ENCODE peak calls at places on chromosomes 12 and 14, in four cellular contexts. X is fibroblast of lung, B is lung, F is left lung. Q is an unnamed sample.

GRCh38 chr14:31070431-31070830 is 44.3 kb upstream of the STRN3 start:
- DNase-seq in X (peak; percentile 99), F (no peak), B (no peak), Q (no peak)

GRCh38 chr14:79325071-79325470 is 886.2 kb downstream of the DIO2 start:
- DNase-seq in F (no peak), X (peak; percentile 3), B (peak; percentile 29), Q (no peak)

GRCh38 chr12:108856428-108857157 is 790 bp downstream of the SSH1 start:
- DNase-seq in X (peak; percentile 89), F (peak; percentile 86), B (peak; percentile 66), Q (peak; percentile 90)

GRCh38 chr12:110661337-110661972 is 27.5 kb downstream of the HVCN1 start:
- DNase-seq in B (peak; percentile 33), F (no peak), X (no peak), Q (peak; percentile 21)

GRCh38 chr12:117513353-117513752 is 151.9 kb upstream of the NOS1 start:
- DNase-seq in F (no peak), X (no peak), B (no peak), Q (peak; percentile 47)

GRCh38 chr12:45674583-45674982 is 54.9 kb upstream of the ARID2 start:
- DNase-seq in F (no peak), X (peak; percentile 92), B (peak; percentile 87), Q (peak; percentile 25)

GRCh38 chr14:35355981-35356839 is 48.3 kb downstream of the NFKBIA start:
- DNase-seq in B (peak; percentile 62), X (peak; percentile 81), F (no peak), Q (peak; percentile 83)

GRCh38 chr12:70920251-70920851 is at the start of gene PTPRR:
- DNase-seq in B (no peak), X (no peak), F (peak; percentile 55), Q (peak; percentile 4)

GRCh38 chr12:91562476-91562875 is 379.9 kb upstream of the DCN start:
- DNase-seq in X (no peak), F (no peak), B (no peak), Q (no peak)

DNA sequence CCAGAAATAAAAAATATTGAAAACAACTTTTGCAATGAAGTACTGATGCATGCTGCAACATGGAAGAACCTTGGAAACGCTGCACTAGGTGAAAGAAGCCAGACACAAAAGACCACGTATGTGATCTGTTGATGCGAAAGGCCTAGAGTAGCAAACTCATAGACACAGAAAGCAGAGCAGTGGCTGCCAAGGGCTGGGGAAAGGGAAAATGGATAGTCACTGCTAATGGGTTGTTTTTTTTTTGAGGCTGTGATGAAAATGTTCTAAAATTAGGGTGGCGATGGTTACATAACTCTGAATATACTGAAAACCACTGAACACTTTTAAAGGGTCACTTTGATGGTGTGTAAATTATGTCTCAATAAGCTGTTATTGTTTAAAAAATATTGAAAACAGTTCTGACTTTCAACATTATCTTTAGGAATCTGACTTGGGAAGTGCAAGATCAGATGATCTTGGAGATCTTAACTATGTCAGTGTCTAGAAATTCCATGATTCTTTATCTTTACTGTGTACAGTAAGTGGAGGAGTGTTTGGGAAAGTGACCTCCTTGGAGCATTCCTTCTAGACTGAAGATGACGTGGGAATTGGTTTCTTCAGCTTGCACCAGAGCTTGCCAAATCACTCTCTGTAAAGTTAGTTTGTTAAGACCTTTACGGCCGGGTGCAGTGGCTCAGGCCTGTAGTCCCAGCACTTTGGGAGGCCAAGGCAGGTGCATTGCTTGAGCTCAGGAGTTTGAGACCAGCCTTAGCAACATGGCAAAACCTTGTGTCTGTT is 12.4 kb downstream of the MLXIP start:
- DNase-seq in F (no peak), B (no peak), X (peak; percentile 98), Q (peak; percentile 65)
- H3K27ac ChIP-seq in F (peak overlapping the region; percentile 24), B (peak overlapping the region; percentile 73), X (peak overlapping the region; percentile 78), Q (peak overlapping the region; percentile 77)

GRCh38 chr14:77812028-77812427 is 12.1 kb downstream of the ADCK1 start:
- DNase-seq in B (no peak), F (no peak), X (no peak), Q (no peak)
- H3K27ac ChIP-seq in B (no peak overlapping the region), F (no peak overlapping the region), X (no peak overlapping the region), Q (no peak overlapping the region)

DNA sequence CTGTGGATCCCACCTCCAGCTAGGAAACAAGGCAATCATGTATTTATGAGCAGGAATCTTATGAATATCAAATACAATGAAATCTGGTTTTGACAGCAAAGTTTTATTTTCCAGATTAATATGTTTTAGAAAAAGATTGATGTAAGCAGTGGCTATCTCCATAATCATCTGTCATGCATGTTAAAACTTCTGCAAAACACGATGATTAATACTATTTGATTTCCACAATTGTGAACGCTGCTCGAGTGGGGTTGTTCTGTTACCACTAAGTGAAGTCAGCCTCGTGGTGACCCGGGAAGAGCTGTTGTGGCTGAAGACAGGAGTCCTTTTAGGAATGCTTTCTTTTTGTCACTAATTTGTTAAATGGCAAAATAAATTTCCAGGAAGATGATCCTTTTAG is 9.4 kb downstream of the CFAP251 start:
- DNase-seq in F (no peak), X (no peak), B (no peak), Q (no peak)
- H3K27ac ChIP-seq in F (no peak overlapping the region), X (no peak overlapping the region), B (no peak overlapping the region), Q (no peak overlapping the region)

GRCh38 chr12:1716911-1717310 is 26.0 kb downstream of the ADIPOR2 start:
- DNase-seq in X (peak; percentile 69), F (no peak), B (no peak), Q (no peak)
- H3K27ac ChIP-seq in X (no peak overlapping the region), F (peak overlapping the region; percentile 36), B (no peak overlapping the region), Q (no peak overlapping the region)

GRCh38 chr12:131058700-131059099 is 105.0 kb downstream of the ADGRD1 start:
- DNase-seq in B (no peak), F (no peak), X (no peak), Q (no peak)

GRCh38 chr12:131057211-131057721 is 103.6 kb downstream of the ADGRD1 start:
- DNase-seq in F (peak; percentile 58), B (no peak), X (no peak), Q (no peak)

GRCh38 chr12:131056626-131057025 is 102.9 kb downstream of the ADGRD1 start:
- DNase-seq in X (no peak), B (no peak), F (no peak), Q (no peak)

GRCh38 chr12:131055596-131056233 is 102.0 kb downstream of the ADGRD1 start:
- DNase-seq in X (no peak), B (no peak), F (no peak), Q (no peak)

GRCh38 chr12:131057722-131058515 is 104.2 kb downstream of the ADGRD1 start:
- DNase-seq in X (no peak), F (no peak), B (no peak), Q (no peak)
- H3K27ac ChIP-seq in X (no peak overlapping the region), F (no peak overlapping the region), B (no peak overlapping the region), Q (no peak overlapping the region)

DNA sequence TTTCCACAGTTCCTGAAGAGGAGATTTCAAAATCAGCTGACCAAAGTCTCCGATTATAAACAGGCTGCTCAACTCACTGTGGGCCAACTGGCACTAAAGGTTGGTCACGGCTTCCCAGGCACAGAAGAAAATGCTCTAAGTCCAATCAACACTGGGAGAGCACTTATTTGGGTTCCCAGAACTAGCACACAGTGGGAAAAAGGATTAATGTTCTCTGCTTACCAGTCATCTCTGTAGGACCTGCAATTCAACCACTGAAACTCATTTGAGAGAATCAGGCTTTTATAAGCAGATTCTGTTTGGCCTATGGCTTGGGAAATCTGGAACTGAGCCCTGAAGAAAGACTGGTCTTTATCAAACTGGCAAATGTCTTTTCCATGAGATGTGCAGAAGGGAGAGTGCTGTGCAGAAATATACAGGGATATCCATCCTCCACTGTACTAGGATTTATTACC is 49.4 kb downstream of the ABCC9 start:
- DNase-seq in X (no peak), B (no peak), F (no peak), Q (peak; percentile 65)
- H3K27ac ChIP-seq in X (no peak overlapping the region), B (no peak overlapping the region), F (peak overlapping the region; percentile 3), Q (peak overlapping the region; percentile 77)

DNA sequence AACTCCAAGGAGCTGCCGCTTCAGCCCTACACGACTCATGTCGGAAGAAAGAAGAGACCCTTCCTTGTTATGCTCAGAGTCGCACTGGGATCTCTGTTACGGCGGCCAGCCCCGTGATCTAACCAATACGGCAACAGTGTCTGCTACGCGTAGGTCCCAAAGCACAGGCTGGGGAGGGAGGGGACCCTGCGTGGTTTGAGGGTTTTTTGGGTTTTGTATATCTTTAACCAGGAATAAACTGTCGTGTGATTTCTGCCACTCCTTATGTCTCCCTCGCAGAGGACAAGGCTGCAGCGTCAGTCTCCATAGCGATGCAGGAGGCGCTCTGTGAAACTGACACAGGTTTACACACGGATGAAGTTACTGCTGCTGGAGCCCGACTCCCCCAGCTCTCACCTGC is 60.0 kb upstream of the DIO3 start:
- DNase-seq in F (peak; percentile 39), X (no peak), B (no peak), Q (no peak)
- H3K27ac ChIP-seq in F (no peak overlapping the region), X (no peak overlapping the region), B (no peak overlapping the region), Q (no peak overlapping the region)

DNA sequence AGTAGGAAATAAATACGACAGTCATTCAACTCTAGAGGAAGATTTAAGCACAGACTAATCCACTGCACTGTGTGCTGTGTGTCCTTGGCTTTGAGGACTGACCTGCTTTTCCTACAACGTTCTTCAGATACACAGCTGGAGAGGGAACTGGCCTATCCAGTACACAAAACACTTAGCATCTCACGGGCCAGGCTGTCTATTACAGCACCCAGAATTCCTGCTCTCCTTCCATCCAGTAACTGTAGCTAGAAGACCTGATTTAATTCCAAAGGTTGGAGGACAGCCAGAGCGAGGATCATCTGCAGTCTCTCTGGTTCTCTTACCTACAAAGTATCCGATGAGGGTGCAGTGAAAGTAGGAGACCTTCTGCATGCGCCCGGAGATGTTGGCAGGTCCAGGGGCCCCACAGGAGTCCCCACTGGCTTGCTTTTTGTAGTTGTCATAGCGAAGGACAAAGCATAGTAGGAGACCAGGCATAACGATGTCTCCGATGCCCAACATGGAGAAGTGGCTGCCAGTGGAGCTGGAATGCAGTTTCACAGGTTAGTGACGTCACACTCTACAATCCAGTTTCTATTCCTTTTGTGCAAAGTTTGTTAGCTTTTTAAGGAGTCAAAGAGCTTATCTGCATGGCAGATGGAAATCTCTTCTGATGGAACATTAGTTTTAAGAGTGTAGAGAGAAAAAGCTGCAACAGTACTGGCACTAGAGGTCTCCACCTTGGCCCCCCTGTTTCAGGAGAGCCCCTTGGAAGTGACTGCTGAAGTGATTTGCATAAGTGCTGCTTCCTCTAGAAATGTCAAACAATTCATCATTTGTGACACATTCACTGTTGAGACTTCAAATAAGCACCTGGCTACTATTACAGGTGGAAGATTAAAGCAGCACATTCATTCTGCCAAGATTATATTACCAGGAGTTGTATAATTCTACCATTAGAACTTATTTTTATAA is 41.7 kb downstream of the ACADS start:
- DNase-seq in B (peak; percentile 51), F (no peak), X (no peak), Q (peak; percentile 81)
- H3K27ac ChIP-seq in B (peak overlapping the region; percentile 51), F (no peak overlapping the region), X (no peak overlapping the region), Q (peak overlapping the region; percentile 99)